ENCODE peak calls at places on chromosomes 5 and 9, in nine cellular contexts. One of them, this sample, is unnamed.

GRCh38 chr5:1474183-1474839 is 29.1 kb upstream of the SLC6A3 start:
- DNase-seq in AG04450: no peak
- DNase-seq in ACHN: no peak
- DNase-seq in KBM-7: no peak
- DNase-seq in iPS-NIHi11: no peak
- DNase-seq in activated CD8-positive, alpha-beta memory T cell treated with anti-CD3 and anti-CD28 coated beads, Interleukin-2, amount 50 U/mL, for 48 hours: peak
- DNase-seq in GM10248: no peak
- DNase-seq in RCC 7860: no peak
- DNase-seq in AG04449: no peak
- DNase-seq in this sample: no peak

GRCh38 chr5:72156921-72157320 is 49.6 kb downstream of the MAP1B start:
- DNase-seq in AG04450: peak
- DNase-seq in ACHN: no peak
- DNase-seq in KBM-7: no peak
- DNase-seq in iPS-NIHi11: no peak
- DNase-seq in activated CD8-positive, alpha-beta memory T cell treated with anti-CD3 and anti-CD28 coated beads, Interleukin-2, amount 50 U/mL, for 48 hours: no peak
- DNase-seq in GM10248: no peak
- DNase-seq in RCC 7860: peak
- DNase-seq in AG04449: peak
- DNase-seq in this sample: peak

GRCh38 chr9:115941561-115942315 is 211.9 kb upstream of the PAPPA start:
- DNase-seq in AG04450: no peak
- DNase-seq in ACHN: no peak
- DNase-seq in KBM-7: no peak
- DNase-seq in iPS-NIHi11: no peak
- DNase-seq in activated CD8-positive, alpha-beta memory T cell treated with anti-CD3 and anti-CD28 coated beads, Interleukin-2, amount 50 U/mL, for 48 hours: no peak
- DNase-seq in GM10248: no peak
- DNase-seq in RCC 7860: peak
- DNase-seq in AG04449: no peak
- DNase-seq in this sample: no peak

GRCh38 chr9:115264333-115264732 is 146.4 kb upstream of the TNC start:
- DNase-seq in AG04450: no peak
- DNase-seq in ACHN: no peak
- DNase-seq in KBM-7: no peak
- DNase-seq in iPS-NIHi11: no peak
- DNase-seq in activated CD8-positive, alpha-beta memory T cell treated with anti-CD3 and anti-CD28 coated beads, Interleukin-2, amount 50 U/mL, for 48 hours: no peak
- DNase-seq in GM10248: no peak
- DNase-seq in RCC 7860: no peak
- DNase-seq in AG04449: no peak
- DNase-seq in this sample: no peak

GRCh38 chr9:124940521-124940893 is 376 bp downstream of the GOLGA1 start:
- DNase-seq in AG04450: no peak
- DNase-seq in ACHN: no peak
- DNase-seq in KBM-7: no peak
- DNase-seq in iPS-NIHi11: no peak
- DNase-seq in activated CD8-positive, alpha-beta memory T cell treated with anti-CD3 and anti-CD28 coated beads, Interleukin-2, amount 50 U/mL, for 48 hours: no peak
- DNase-seq in GM10248: peak
- DNase-seq in RCC 7860: no peak
- DNase-seq in AG04449: no peak
- DNase-seq in this sample: no peak

GRCh38 chr9:38141751-38142150 is 72.7 kb upstream of the SHB start:
- DNase-seq in AG04450: peak
- DNase-seq in ACHN: peak
- DNase-seq in KBM-7: no peak
- DNase-seq in iPS-NIHi11: no peak
- DNase-seq in activated CD8-positive, alpha-beta memory T cell treated with anti-CD3 and anti-CD28 coated beads, Interleukin-2, amount 50 U/mL, for 48 hours: no peak
- DNase-seq in GM10248: no peak
- DNase-seq in RCC 7860: peak
- DNase-seq in AG04449: peak
- DNase-seq in this sample: peak

GRCh38 chr9:109310486-109310901 is 10.4 kb downstream of the EPB41L4B start:
- DNase-seq in AG04450: no peak
- DNase-seq in ACHN: no peak
- DNase-seq in KBM-7: no peak
- DNase-seq in iPS-NIHi11: no peak
- DNase-seq in activated CD8-positive, alpha-beta memory T cell treated with anti-CD3 and anti-CD28 coated beads, Interleukin-2, amount 50 U/mL, for 48 hours: no peak
- DNase-seq in GM10248: no peak
- DNase-seq in RCC 7860: no peak
- DNase-seq in AG04449: no peak
- DNase-seq in this sample: no peak

GRCh38 chr5:142839711-142840441 is 69.7 kb downstream of the ARHGAP26 start:
- DNase-seq in AG04450: no peak
- DNase-seq in ACHN: no peak
- DNase-seq in KBM-7: no peak
- DNase-seq in iPS-NIHi11: no peak
- DNase-seq in activated CD8-positive, alpha-beta memory T cell treated with anti-CD3 and anti-CD28 coated beads, Interleukin-2, amount 50 U/mL, for 48 hours: no peak
- DNase-seq in GM10248: no peak
- DNase-seq in RCC 7860: no peak
- DNase-seq in AG04449: no peak
- DNase-seq in this sample: no peak

GRCh38 chr9:71333311-71333710 is 211.9 kb upstream of the TRPM3 start:
- DNase-seq in AG04450: no peak
- DNase-seq in ACHN: no peak
- DNase-seq in KBM-7: no peak
- DNase-seq in iPS-NIHi11: no peak
- DNase-seq in activated CD8-positive, alpha-beta memory T cell treated with anti-CD3 and anti-CD28 coated beads, Interleukin-2, amount 50 U/mL, for 48 hours: no peak
- DNase-seq in GM10248: no peak
- DNase-seq in RCC 7860: no peak
- DNase-seq in AG04449: no peak
- DNase-seq in this sample: no peak

GRCh38 chr5:156201793-156202388 is 125.1 kb upstream of the SGCD start:
- DNase-seq in AG04450: peak
- DNase-seq in ACHN: no peak
- DNase-seq in KBM-7: no peak
- DNase-seq in iPS-NIHi11: peak
- DNase-seq in activated CD8-positive, alpha-beta memory T cell treated with anti-CD3 and anti-CD28 coated beads, Interleukin-2, amount 50 U/mL, for 48 hours: no peak
- DNase-seq in GM10248: no peak
- DNase-seq in RCC 7860: peak
- DNase-seq in AG04449: peak
- DNase-seq in this sample: peak

GRCh38 chr5:169591636-169592035 is 8.1 kb downstream of the SPDL1 start:
- DNase-seq in AG04450: peak
- DNase-seq in ACHN: no peak
- DNase-seq in KBM-7: no peak
- DNase-seq in iPS-NIHi11: no peak
- DNase-seq in activated CD8-positive, alpha-beta memory T cell treated with anti-CD3 and anti-CD28 coated beads, Interleukin-2, amount 50 U/mL, for 48 hours: no peak
- DNase-seq in GM10248: no peak
- DNase-seq in RCC 7860: no peak
- DNase-seq in AG04449: no peak
- DNase-seq in this sample: no peak

GRCh38 chr9:133342570-133342969 is 5.4 kb downstream of the MED22 start:
- DNase-seq in AG04450: no peak
- DNase-seq in ACHN: no peak
- DNase-seq in KBM-7: no peak
- DNase-seq in iPS-NIHi11: no peak
- DNase-seq in activated CD8-positive, alpha-beta memory T cell treated with anti-CD3 and anti-CD28 coated beads, Interleukin-2, amount 50 U/mL, for 48 hours: no peak
- DNase-seq in GM10248: no peak
- DNase-seq in RCC 7860: no peak
- DNase-seq in AG04449: no peak
- DNase-seq in this sample: no peak

GRCh38 chr9:98807070-98807810 is at the start of gene GALNT12:
- DNase-seq in AG04450: no peak
- DNase-seq in ACHN: peak
- DNase-seq in KBM-7: peak
- DNase-seq in iPS-NIHi11: peak
- DNase-seq in activated CD8-positive, alpha-beta memory T cell treated with anti-CD3 and anti-CD28 coated beads, Interleukin-2, amount 50 U/mL, for 48 hours: peak
- DNase-seq in GM10248: peak
- DNase-seq in RCC 7860: no peak
- DNase-seq in AG04449: no peak
- DNase-seq in this sample: no peak

GRCh38 chr9:129567842-129568559 is 52.9 kb downstream of the C9orf50 start:
- DNase-seq in AG04450: no peak
- DNase-seq in ACHN: peak
- DNase-seq in KBM-7: peak
- DNase-seq in iPS-NIHi11: peak
- DNase-seq in activated CD8-positive, alpha-beta memory T cell treated with anti-CD3 and anti-CD28 coated beads, Interleukin-2, amount 50 U/mL, for 48 hours: no peak
- DNase-seq in GM10248: no peak
- DNase-seq in RCC 7860: peak
- DNase-seq in AG04449: no peak
- DNase-seq in this sample: no peak

GRCh38 chr9:87834357-87834756 is 48.3 kb upstream of the SPATA31E1 start:
- DNase-seq in AG04450: no peak
- DNase-seq in ACHN: no peak
- DNase-seq in KBM-7: no peak
- DNase-seq in iPS-NIHi11: no peak
- DNase-seq in activated CD8-positive, alpha-beta memory T cell treated with anti-CD3 and anti-CD28 coated beads, Interleukin-2, amount 50 U/mL, for 48 hours: no peak
- DNase-seq in GM10248: no peak
- DNase-seq in RCC 7860: no peak
- DNase-seq in AG04449: no peak
- DNase-seq in this sample: no peak

GRCh38 chr5:72645447-72645846 is 138.2 kb upstream of the ZNF366 start:
- DNase-seq in AG04450: no peak
- DNase-seq in ACHN: no peak
- DNase-seq in KBM-7: no peak
- DNase-seq in iPS-NIHi11: no peak
- DNase-seq in activated CD8-positive, alpha-beta memory T cell treated with anti-CD3 and anti-CD28 coated beads, Interleukin-2, amount 50 U/mL, for 48 hours: no peak
- DNase-seq in GM10248: no peak
- DNase-seq in RCC 7860: no peak
- DNase-seq in AG04449: no peak
- DNase-seq in this sample: no peak

GRCh38 chr9:116661037-116661954 is 25.8 kb upstream of the TRIM32 start:
- DNase-seq in AG04450: peak
- DNase-seq in ACHN: peak
- DNase-seq in KBM-7: peak
- DNase-seq in iPS-NIHi11: peak
- DNase-seq in activated CD8-positive, alpha-beta memory T cell treated with anti-CD3 and anti-CD28 coated beads, Interleukin-2, amount 50 U/mL, for 48 hours: no peak
- DNase-seq in GM10248: peak
- DNase-seq in RCC 7860: peak
- DNase-seq in AG04449: peak
- DNase-seq in this sample: peak